ENCODE peak calls at places on chromosomes 2 and 18, in five cellular contexts. H is Panc1, C is HepG2, M is HCT116, K is GM12878. X is an unnamed sample.

GRCh38 chr2:177547122-177547521 is 154.5 kb downstream of the AGPS start:
- ATAC-seq in H (no peak), M (no peak), C (no peak), K (peak), X (no peak)

GRCh38 chr2:134190807-134191203 is 63.1 kb upstream of the MGAT5 start:
- ATAC-seq in M (no peak), H (no peak), C (no peak), K (no peak), X (no peak)

GRCh38 chr2:126972272-126972626 is 73.6 kb downstream of the TEX51 start:
- ATAC-seq in M (no peak), C (no peak), H (peak), K (no peak), X (no peak)

GRCh38 chr18:78999939-79000338 is 20.3 kb downstream of the SALL3 start:
- ATAC-seq in M (peak), H (no peak), K (no peak), C (no peak), X (no peak)

GRCh38 chr2:165529130-165529529 is 59.6 kb downstream of the CSRNP3 start:
- ATAC-seq in K (peak), M (no peak), H (no peak), C (no peak), X (no peak)

GRCh38 chr18:80035997-80036396 is 1.8 kb downstream of the RBFA start:
- ATAC-seq in C (no peak), K (no peak), M (no peak), H (no peak), X (no peak)

GRCh38 chr18:5214583-5215351 is 17.7 kb upstream of the AKAIN1 start:
- ATAC-seq in K (no peak), C (no peak), H (no peak), M (no peak), X (no peak)

GRCh38 chr18:23994361-23994902 is 20.1 kb upstream of the TTC39C start:
- ATAC-seq in K (peak), C (no peak), M (peak), H (peak), X (peak)

GRCh38 chr2:216774620-216775019 is 79.3 kb upstream of the IGFBP5 start:
- ATAC-seq in C (no peak), K (no peak), H (no peak), M (no peak), X (peak)

GRCh38 chr2:121052023-121052422 is 233.0 kb downstream of the TFCP2L1 start:
- ATAC-seq in M (no peak), H (no peak), C (peak), K (no peak), X (no peak)

GRCh38 chr2:55035716-55036115 is 14.5 kb downstream of the RTN4 start:
- ATAC-seq in H (no peak), M (no peak), K (peak), C (no peak), X (no peak)

GRCh38 chr18:77068321-77068841 is 64.2 kb downstream of the MBP start:
- ATAC-seq in K (peak), C (no peak), M (no peak), H (no peak), X (no peak)

GRCh38 chr18:10035306-10035991 is 121.6 kb downstream of the VAPA start:
- ATAC-seq in M (peak), C (no peak), K (no peak), H (no peak), X (no peak)

GRCh38 chr2:206989306-206989705 is 50.0 kb downstream of the CPO start:
- ATAC-seq in K (peak), M (peak), C (peak), H (peak), X (no peak)

GRCh38 chr2:212592695-212593094 is 54.1 kb upstream of the ERBB4 start:
- ATAC-seq in K (no peak), H (no peak), C (no peak), M (no peak), X (no peak)

GRCh38 chr2:181142514-181142913 is 162.1 kb downstream of the UBE2E3 start:
- ATAC-seq in K (no peak), C (no peak), H (no peak), M (no peak), X (no peak)

GRCh38 chr2:216904554-216904953 is 44.7 kb upstream of the TNP1 start:
- ATAC-seq in H (no peak), C (no peak), M (no peak), K (peak), X (no peak)

GRCh38 chr2:54602736-54603322 is 120.6 kb upstream of the EML6 start:
- ATAC-seq in K (peak), M (no peak), C (no peak), H (peak), X (no peak)

GRCh38 chr2:8408560-8409460 is 273.0 kb upstream of the ID2 start:
- ATAC-seq in M (no peak), K (peak), C (no peak), H (no peak), X (no peak)

GRCh38 chr2:172351586-172351985 is 75.8 kb upstream of the ITGA6 start:
- ATAC-seq in M (no peak), H (no peak), K (no peak), C (no peak), X (no peak)

GRCh38 chr18:73980289-73980979 is 167.2 kb downstream of the FBXO15 start:
- ATAC-seq in C (peak), M (peak), H (peak), K (no peak), X (no peak)

GRCh38 chr18:44783371-44783770 is 102.7 kb downstream of the SETBP1 start:
- ATAC-seq in M (no peak), C (no peak), K (no peak), H (no peak), X (no peak)

GRCh38 chr2:68368657-68369339 is 3.7 kb downstream of the PLEK start:
- ATAC-seq in C (no peak), H (no peak), K (no peak), M (no peak), X (peak)

GRCh38 chr18:45628979-45629958 is 14.0 kb downstream of the SLC14A2 start:
- ATAC-seq in H (no peak), C (no peak), M (no peak), K (no peak), X (no peak)

GRCh38 chr18:13834501-13835015 is 10.6 kb downstream of the MC5R start:
- ATAC-seq in H (no peak), K (no peak), M (no peak), C (no peak), X (no peak)

GRCh38 chr18:25423267-25423666 is 71.3 kb upstream of the ZNF521 start:
- ATAC-seq in C (no peak), M (no peak), H (no peak), K (no peak), X (no peak)

GRCh38 chr18:42024131-42024530 is 69.1 kb downstream of the PIK3C3 start:
- ATAC-seq in K (peak), M (no peak), H (no peak), C (no peak), X (no peak)

GRCh38 chr2:71224457-71224856 is 2.4 kb downstream of the PAIP2B start:
- ATAC-seq in K (no peak), H (no peak), C (no peak), M (no peak), X (no peak)

GRCh38 chr2:96511851-96512250 is 6.7 kb upstream of the NEURL3 start:
- ATAC-seq in M (no peak), C (no peak), K (no peak), H (no peak), X (no peak)

GRCh38 chr2:10559101-10559500 is 111.0 kb upstream of the ODC1 start:
- ATAC-seq in H (no peak), K (no peak), C (no peak), M (no peak), X (no peak)

GRCh38 chr18:75208055-75208835 is 694 bp downstream of the PTGR3 start:
- ATAC-seq in H (peak), C (peak), M (peak), K (peak), X (peak)

GRCh38 chr2:69073928-69074575 is 61.1 kb downstream of the ANTXR1 start:
- ATAC-seq in M (peak), C (peak), H (no peak), K (no peak), X (peak)

GRCh38 chr2:219901155-219901554 is 273.7 kb downstream of the SLC4A3 start:
- ATAC-seq in M (no peak), C (no peak), K (peak), H (no peak), X (no peak)

GRCh38 chr18:62399306-62399705 is 74.2 kb downstream of the TNFRSF11A start:
- ATAC-seq in H (no peak), M (peak), C (no peak), K (no peak), X (peak)

GRCh38 chr18:34985963-34986362 is 55.2 kb upstream of the MAPRE2 start:
- ATAC-seq in M (no peak), K (no peak), H (no peak), C (no peak), X (no peak)

GRCh38 chr18:59994357-59994756 is 94.6 kb downstream of the PMAIP1 start:
- ATAC-seq in H (no peak), M (peak), K (peak), C (no peak), X (no peak)
- TF ChIP-seq POLR2AphosphoS5 in H (no peak), M (no peak), K (no peak), C (no peak), X (no peak)

GRCh38 chr2:65435625-65436168 is 3.3 kb upstream of the SPRED2 start:
- ATAC-seq in M (peak), C (peak), K (peak), H (peak), X (peak)
- TF ChIP-seq POLR2AphosphoS5 in M (peak), C (peak), K (no peak), H (peak), X (peak)

GRCh38 chr2:11684894-11685460 is 15.0 kb upstream of the NTSR2 start:
- ATAC-seq in C (no peak), K (no peak), M (no peak), H (no peak), X (no peak)

GRCh38 chr2:11685906-11686470 is 16.0 kb upstream of the NTSR2 start:
- ATAC-seq in K (no peak), H (no peak), C (no peak), M (no peak), X (no peak)

GRCh38 chr2:11687736-11688135 is 17.7 kb upstream of the NTSR2 start:
- ATAC-seq in K (no peak), H (peak), M (no peak), C (peak), X (peak)

GRCh38 chr2:11691071-11691660 is 21.2 kb upstream of the NTSR2 start:
- ATAC-seq in M (no peak), C (no peak), K (no peak), H (no peak), X (no peak)

DNA sequence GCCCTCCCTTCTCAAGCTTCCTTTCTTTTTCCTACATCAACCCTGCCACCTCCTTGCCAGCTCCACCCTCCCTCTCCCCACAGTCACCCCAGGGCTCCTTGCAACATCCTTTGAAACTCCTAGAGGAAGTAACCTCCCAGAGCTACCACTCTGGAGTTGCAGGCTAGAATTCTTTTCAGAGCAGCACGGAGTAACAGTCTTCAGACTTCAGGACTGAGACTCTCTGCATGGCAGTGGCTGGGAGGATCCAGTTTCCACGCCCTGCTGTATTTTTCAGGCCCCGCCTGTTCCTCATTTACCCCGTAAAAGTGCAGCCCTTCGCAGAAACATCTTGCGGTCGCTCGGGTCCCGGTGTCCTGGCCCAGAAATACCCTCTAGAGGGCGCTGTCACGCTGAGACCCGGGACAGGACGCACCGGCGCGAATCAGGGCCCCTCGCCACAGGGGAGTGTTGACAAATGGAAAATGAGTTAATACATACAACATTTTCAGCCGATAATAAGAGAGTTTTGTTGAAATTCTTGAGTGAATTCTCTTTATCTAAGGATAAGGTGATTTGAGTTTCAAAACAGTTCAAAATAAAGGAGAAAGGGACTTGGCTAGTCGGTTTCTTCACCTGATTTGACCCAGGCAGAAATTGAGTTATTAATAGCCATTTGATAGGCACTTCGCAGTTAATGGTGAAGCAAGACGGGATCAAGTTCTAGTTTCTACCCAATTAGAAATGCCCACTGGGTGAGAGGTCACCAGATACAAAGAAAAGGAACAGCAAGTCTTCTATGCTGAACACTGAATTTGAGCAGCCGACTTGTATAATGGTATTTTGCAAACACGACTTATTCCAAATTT is 18.5 kb upstream of the NTSR2 start:
- ATAC-seq in H (peak), M (peak), C (peak), K (peak), X (peak)
- TF ChIP-seq POLR2AphosphoS5 in H (no peak), M (peak), C (no peak), K (no peak), X (peak)

DNA sequence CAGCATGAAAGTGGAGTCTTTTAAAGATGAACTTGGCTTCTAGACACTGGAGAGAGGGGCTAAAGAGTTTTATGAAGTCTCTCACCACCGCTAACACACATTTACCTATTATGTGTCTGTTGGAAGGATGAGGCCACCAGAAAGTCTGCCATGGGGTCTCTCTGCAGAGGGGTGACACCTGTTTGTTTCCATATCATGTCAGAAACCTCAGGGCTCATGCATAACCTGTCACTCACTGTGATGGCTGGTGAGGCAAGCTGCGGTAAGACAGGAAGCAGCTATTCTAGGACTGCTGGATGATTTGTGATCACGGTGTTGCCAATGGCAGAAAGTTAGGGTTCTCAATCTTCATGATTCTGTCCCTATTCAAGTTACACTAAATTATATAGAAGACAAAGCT is 60.8 kb upstream of the DNMT3A start:
- ATAC-seq in K (peak), H (no peak), C (no peak), M (no peak), X (no peak)
- TF ChIP-seq POLR2AphosphoS5 in K (peak), H (no peak), C (no peak), M (no peak), X (no peak)

GRCh38 chr18:54689319-54689718 is 98.3 kb downstream of the DYNAP start:
- ATAC-seq in K (no peak), C (no peak), M (no peak), H (no peak), X (no peak)

GRCh38 chr18:54692463-54692862 is 101.4 kb downstream of the DYNAP start:
- ATAC-seq in C (no peak), M (no peak), H (no peak), K (no peak), X (no peak)

GRCh38 chr18:54684786-54685185 is 93.7 kb downstream of the DYNAP start:
- ATAC-seq in C (no peak), M (no peak), H (no peak), K (no peak), X (no peak)

DNA sequence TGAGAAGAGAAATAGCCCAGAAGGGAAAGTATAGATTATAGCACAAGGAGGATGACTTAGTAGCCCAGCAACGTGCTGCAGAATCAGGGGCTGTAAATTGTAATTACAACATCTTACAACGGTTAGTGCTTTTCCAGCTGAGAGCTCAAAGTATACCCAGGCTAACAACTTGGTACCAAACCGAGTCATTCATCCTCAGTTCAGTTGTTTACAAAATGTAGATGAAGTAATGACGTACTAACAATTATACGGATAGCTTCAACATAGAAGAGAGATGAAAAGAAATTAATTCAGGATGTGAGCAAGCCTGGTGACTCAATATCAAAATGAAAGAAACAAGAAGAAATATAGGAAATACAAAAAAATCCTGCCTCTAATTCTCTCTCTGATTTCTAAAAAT is 99.2 kb downstream of the DYNAP start:
- ATAC-seq in K (no peak), C (no peak), H (no peak), M (no peak), X (no peak)
- TF ChIP-seq POLR2AphosphoS5 in K (no peak), C (no peak), H (no peak), M (no peak), X (no peak)

DNA sequence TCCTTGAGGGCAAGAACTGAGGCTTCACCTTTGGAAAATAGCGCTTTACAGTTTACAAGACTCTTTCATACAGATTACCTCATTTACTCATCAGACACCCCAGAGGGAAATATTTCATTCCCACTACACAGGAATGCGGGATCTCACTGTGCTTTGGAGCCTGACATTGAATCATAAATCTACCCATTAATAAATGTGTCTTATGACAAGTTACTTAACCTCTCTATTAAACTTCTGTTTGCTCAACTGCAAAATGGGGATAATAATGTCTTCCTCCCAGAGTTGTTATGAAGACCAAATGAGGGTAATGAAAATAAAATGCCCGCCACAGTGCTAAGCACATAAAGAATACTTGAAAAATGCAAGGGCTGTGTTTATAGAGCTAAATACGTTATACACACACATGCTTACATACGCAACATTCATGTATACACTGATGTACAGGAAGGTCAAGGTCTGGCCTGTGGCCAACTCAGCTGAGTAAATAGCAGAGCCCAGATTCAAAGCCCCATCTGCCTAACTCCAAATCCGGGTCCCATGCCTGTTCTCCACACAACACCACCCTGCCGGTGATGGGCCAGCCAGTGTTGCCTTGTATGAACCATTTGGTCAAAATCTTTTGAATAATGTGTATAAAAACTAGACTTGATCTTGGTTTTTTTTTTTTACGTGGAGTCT is 77.8 kb upstream of the STPG4 start:
- ATAC-seq in C (peak), K (no peak), M (no peak), H (no peak), X (no peak)
- TF ChIP-seq POLR2AphosphoS5 in C (no peak), K (no peak), M (no peak), H (no peak), X (peak)

DNA sequence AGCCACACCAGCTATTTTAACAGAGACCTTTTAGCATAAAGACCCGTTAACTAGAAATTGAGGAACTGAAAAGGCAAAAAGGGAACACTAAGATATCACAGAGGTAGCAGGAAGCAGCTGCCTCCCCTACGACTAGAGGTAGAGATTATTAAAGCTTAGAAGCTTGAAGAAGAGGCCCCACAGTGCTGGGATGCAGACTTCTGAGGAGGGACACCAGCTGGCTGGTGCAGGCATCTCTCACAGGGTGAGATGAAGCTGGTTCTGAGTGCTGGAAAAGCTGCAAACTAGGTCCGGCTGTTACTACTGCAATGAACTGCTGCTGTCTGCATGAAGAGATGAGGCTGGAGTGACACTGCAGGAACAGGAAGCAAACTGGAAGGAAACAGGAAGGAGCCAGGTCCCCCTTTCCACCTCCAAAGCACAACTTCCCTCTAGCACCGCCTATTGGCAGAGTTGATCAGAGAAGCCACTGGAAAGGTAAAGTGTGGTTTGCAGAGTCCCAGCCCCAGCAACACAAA is 61.2 kb upstream of the MRPS9 start:
- ATAC-seq in M (peak), K (peak), C (peak), H (peak), X (no peak)
- TF ChIP-seq POLR2AphosphoS5 in M (peak), K (no peak), C (no peak), H (no peak), X (no peak)

GRCh38 chr2:233084488-233084887 is 24.3 kb downstream of the INPP5D start:
- ATAC-seq in H (no peak), K (peak), C (peak), M (no peak), X (peak)
- TF ChIP-seq POLR2AphosphoS5 in H (no peak), K (peak), C (no peak), M (no peak), X (no peak)

X was measured in gastroesophageal sphincter.